ENCODE peak calls at places on chromosomes 16 and 17, in eight cellular contexts. N is stimulated activated CD8-positive, alpha-beta memory T cell treated with anti-CD3 and anti-CD28 coated beads, Interleukin-2, amount 100 ng/mL, for 48 hours; P is heart right ventricle; K is IMR-90; E is CD8-positive, alpha-beta memory T cell; S is AG04450; Z is stromal cell of bone marrow; B is stimulated activated CD4-positive, alpha-beta T cell treated with anti-CD3 and anti-CD28 coated beads, Interleukin-1b, Interleukin-23, amount 100 ng/mL, for 24 hours. G is an unnamed sample.

GRCh38 chr16:47644166-47644565 is 183.0 kb downstream of the PHKB start:
- DNase-seq in B (no peak), Z (peak), P (no peak), N (no peak), E (no peak), S (peak), K (peak), G (peak)

GRCh38 chr17:51761105-51761504 is 397.4 kb downstream of the CA10 start:
- DNase-seq in N (no peak), S (no peak), B (no peak), P (no peak), E (no peak), K (no peak), Z (no peak), G (no peak)

GRCh38 chr17:7559307-7560171 is 989 bp downstream of the TNFSF13 start:
- DNase-seq in E (no peak), B (no peak), K (no peak), Z (no peak), S (no peak), N (no peak), P (no peak), G (no peak)

GRCh38 chr17:1541367-1541904 is 21.2 kb downstream of the PITPNA start:
- DNase-seq in S (no peak), K (no peak), P (no peak), Z (no peak), B (no peak), E (no peak), N (no peak), G (no peak)

GRCh38 chr16:88633684-88634140 is 4.7 kb upstream of the IL17C start:
- DNase-seq in S (no peak), Z (no peak), E (peak), K (peak), P (peak), B (no peak), N (peak), G (no peak)

GRCh38 chr17:72693147-72693878 is 399.2 kb downstream of the SLC39A11 start:
- DNase-seq in S (no peak), K (no peak), E (no peak), B (no peak), P (no peak), Z (no peak), N (no peak), G (no peak)

GRCh38 chr17:57519199-57519598 is 225.9 kb downstream of the CCDC182 start:
- DNase-seq in P (no peak), K (peak), N (no peak), S (peak), Z (no peak), B (no peak), E (no peak), G (peak)

GRCh38 chr17:77440571-77440981 is 299.8 kb downstream of the SEC14L1 start:
- DNase-seq in K (no peak), E (no peak), N (no peak), P (no peak), Z (no peak), S (no peak), B (no peak), G (peak)

GRCh38 chr16:15434425-15435215 is at the start of gene BMERB1:
- DNase-seq in K (peak), P (peak), S (no peak), E (peak), Z (peak), B (peak), N (peak), G (peak)

G was measured in Right ventricle myocardium superior.